ENCODE peak calls at places on chromosomes 16 and 17, in six cellular contexts. W is activated naive CD4-positive, alpha-beta T cell; J is activated naive CD8-positive, alpha-beta T cell treated with anti-CD3 and anti-CD28 coated beads, Interleukin-2, amount 50 U/mL, for 16 hours; O is stimulated activated CD4-positive, alpha-beta T cell treated with anti-CD3 and anti-CD28 coated beads, Interleukin-2, amount 100 ng/mL, for 24 hours; D is NCI-H1105 treated with DMSO at 0.1 percent for 48 hours; K is activated CD8-positive, alpha-beta memory T cell treated with anti-CD3 and anti-CD28 coated beads for 48 hours. B is an unnamed sample.

GRCh38 chr17:56756536-56756935 is 77.2 kb downstream of the C17orf67 start:
- DNase-seq in J (no peak), W (no peak), K (no peak), O (no peak), D (no peak), B (no peak)

GRCh38 chr16:57556941-57557541 is 14.6 kb downstream of the ADGRG5 start:
- DNase-seq in J (no peak), W (no peak), K (no peak), D (no peak), O (no peak), B (no peak)

GRCh38 chr17:76906463-76906862 is 38.3 kb downstream of the MGAT5B start:
- DNase-seq in J (no peak), K (no peak), O (no peak), W (no peak), D (no peak), B (no peak)

GRCh38 chr16:56399492-56399891 is 25.9 kb downstream of the AMFR start:
- DNase-seq in J (no peak), W (no peak), K (no peak), O (no peak), D (no peak), B (no peak)

GRCh38 chr16:78738557-78738956 is 639.1 kb downstream of the WWOX start:
- DNase-seq in J (no peak), D (no peak), W (no peak), O (no peak), K (no peak), B (no peak)

GRCh38 chr16:35252356-35252936 is 1793.0 kb downstream of the TP53TG3F start:
- DNase-seq in W (no peak), J (no peak), D (no peak), O (no peak), K (no peak), B (no peak)

GRCh38 chr17:64747938-64748540 is 85.9 kb upstream of the SMURF2 start:
- DNase-seq in O (no peak), J (no peak), W (no peak), K (no peak), D (no peak), B (no peak)

GRCh38 chr17:59800530-59800942 is 92.2 kb downstream of the TUBD1 start:
- DNase-seq in O (no peak), D (no peak), W (no peak), K (no peak), J (no peak), B (no peak)

GRCh38 chr17:77286641-77287431 is 146.1 kb downstream of the SEC14L1 start:
- DNase-seq in J (no peak), O (no peak), D (peak), K (no peak), W (no peak), B (no peak)

GRCh38 chr17:75472119-75472518 is 15.7 kb downstream of the TMEM94 start:
- DNase-seq in D (peak), W (no peak), J (no peak), K (no peak), O (no peak), B (no peak)

GRCh38 chr17:21452377-21453143 is 76.4 kb downstream of the KCNJ12 start:
- DNase-seq in D (no peak), J (no peak), K (no peak), O (peak), W (peak), B (no peak)

GRCh38 chr16:65012357-65012756 is 109.5 kb downstream of the CDH11 start:
- DNase-seq in J (no peak), O (no peak), K (no peak), D (no peak), W (no peak), B (no peak)

GRCh38 chr17:79365836-79366831 is 244.7 kb downstream of the RBFOX3 start:
- DNase-seq in O (no peak), J (no peak), K (no peak), D (no peak), W (no peak), B (no peak)

GRCh38 chr16:35690413-35690812 is 2231.0 kb downstream of the TP53TG3F start:
- DNase-seq in D (no peak), W (no peak), K (no peak), J (no peak), O (no peak), B (no peak)

GRCh38 chr16:56965939-56966515 is 4.3 kb downstream of the CETP start:
- DNase-seq in W (no peak), J (no peak), K (no peak), D (no peak), O (no peak), B (no peak)

GRCh38 chr16:58421529-58421928 is 29.3 kb downstream of the GINS3 start:
- DNase-seq in K (no peak), W (no peak), D (peak), J (no peak), O (no peak), B (no peak)

GRCh38 chr16:58847902-58848661 is 114.0 kb upstream of the GOT2 start:
- DNase-seq in D (no peak), J (no peak), K (no peak), O (no peak), W (no peak), B (no peak)

GRCh38 chr17:28372203-28372944 is 880 bp downstream of the SARM1 start:
- DNase-seq in W (peak), O (peak), J (no peak), D (peak), K (no peak), B (peak)

GRCh38 chr17:55751720-55752250 is 934 bp downstream of the PCTP start:
- DNase-seq in K (no peak), J (no peak), D (no peak), W (no peak), O (no peak), B (no peak)

GRCh38 chr17:9185688-9186289 is 164.5 kb downstream of the NTN1 start:
- DNase-seq in K (no peak), D (peak), W (no peak), O (no peak), J (no peak), B (no peak)

GRCh38 chr17:19264681-19265080 is 27.5 kb downstream of the EPN2 start:
- DNase-seq in W (no peak), O (no peak), K (no peak), D (no peak), J (no peak), B (no peak)

B was measured in NCI-H748 treated with DMSO at 0.1 percent for 48 hours.